ENCODE peak calls at places on chromosome 22, in four cellular contexts. X, U, A and C are unnamed samples.

GRCh38 chr22:26534166-26534855 is 22.0 kb upstream of the TFIP11 start:
- DNase-seq in U (no peak), A (no peak), X (no peak), C (no peak)

GRCh38 chr22:40400173-40400572 is 29.8 kb downstream of the SGSM3 start:
- DNase-seq in U (no peak), A (no peak), X (no peak), C (no peak)

GRCh38 chr22:19942886-19943664 is 1.5 kb upstream of the TXNRD2 start:
- DNase-seq in U (peak; percentile 51), X (no peak), A (peak; percentile 66), C (no peak)

GRCh38 chr22:32847067-32847491 is 45.6 kb downstream of the TIMP3 start:
- DNase-seq in A (peak; percentile 41), U (no peak), X (no peak), C (no peak)

GRCh38 chr22:19742160-19743066 is 18.2 kb upstream of the TBX1 start:
- DNase-seq in U (no peak), X (no peak), A (no peak), C (no peak)

GRCh38 chr22:22820626-22821025 is 67.0 kb upstream of the IGLL5 start:
- DNase-seq in U (no peak), X (peak; percentile 13), A (no peak), C (no peak)

GRCh38 chr22:36629320-36629719 is 74.2 kb downstream of the CACNG2 start:
- DNase-seq in X (no peak), A (no peak), U (no peak), C (no peak)

GRCh38 chr22:47038206-47038835 is 275.9 kb downstream of the TBC1D22A start:
- DNase-seq in X (no peak), A (no peak), U (no peak), C (no peak)

GRCh38 chr22:46073683-46074504 is 76.4 kb upstream of the PPARA start:
- DNase-seq in A (no peak), X (no peak), U (no peak), C (no peak)

GRCh38 chr22:20229916-20230775 is 38.0 kb downstream of the RTN4R start:
- DNase-seq in A (no peak), X (no peak), U (no peak), C (no peak)

GRCh38 chr22:26429458-26430238 is 588 bp downstream of the ASPHD2 start:
- DNase-seq in U (no peak), A (no peak), X (no peak), C (no peak)

GRCh38 chr22:44664149-44664548 is 37.9 kb upstream of the PRR5 start:
- DNase-seq in U (no peak), X (no peak), A (no peak), C (no peak)

GRCh38 chr22:47175761-47176359 is 413.4 kb downstream of the TBC1D22A start:
- DNase-seq in X (no peak), U (no peak), A (peak; percentile 15), C (no peak)

GRCh38 chr22:39297490-39298193 is 21.8 kb downstream of the RPL3 start:
- DNase-seq in A (no peak), X (peak; percentile 67), U (no peak), C (no peak)

GRCh38 chr22:42400811-42401547 is 31.2 kb downstream of the NFAM1 start:
- DNase-seq in X (no peak), U (no peak), A (no peak), C (no peak)
- TF ChIP-seq CTCF in X (no peak), U (no peak), A (no peak), C (no peak)

GRCh38 chr22:49820984-49821383 is 6.7 kb downstream of the BRD1 start:
- DNase-seq in X (no peak), U (no peak), A (no peak), C (no peak)
- H3K4me3 ChIP-seq in X (no peak overlapping the region), U (no peak overlapping the region), A (no peak overlapping the region), C (no peak overlapping the region)

DNA sequence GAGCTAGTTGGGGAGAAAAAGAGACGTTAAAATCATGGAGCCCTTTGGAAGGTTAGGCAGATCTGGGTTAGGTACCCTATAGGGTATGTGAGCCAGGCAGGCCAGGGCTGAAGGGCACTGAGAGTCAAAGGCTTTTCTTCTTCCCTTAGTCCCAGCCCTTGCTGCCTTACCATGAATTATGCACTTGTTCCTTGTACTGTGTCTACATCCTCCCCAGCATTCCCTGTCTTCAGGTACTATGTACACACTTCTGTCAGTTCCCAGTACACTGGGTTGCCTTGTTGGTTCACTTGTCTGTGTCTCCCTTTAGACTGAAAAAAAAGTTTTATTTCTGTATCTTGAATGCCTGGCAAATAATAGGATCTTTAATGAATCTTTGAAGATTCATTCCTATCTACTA is 16.9 kb downstream of the RNF185 start:
- DNase-seq in U (no peak), A (no peak), X (no peak), C (no peak)
- H3K27ac ChIP-seq in U (peak overlapping the region; percentile 52), A (no peak overlapping the region), X (no peak overlapping the region), C (peak overlapping the region; percentile 90)

GRCh38 chr22:27723150-27723549 is 78.4 kb downstream of the MN1 start:
- DNase-seq in U (no peak), X (no peak), A (no peak), C (no peak)
- TF ChIP-seq CTCF in U (peak; percentile 24), X (no peak), A (no peak), C (peak; percentile 17)

DNA sequence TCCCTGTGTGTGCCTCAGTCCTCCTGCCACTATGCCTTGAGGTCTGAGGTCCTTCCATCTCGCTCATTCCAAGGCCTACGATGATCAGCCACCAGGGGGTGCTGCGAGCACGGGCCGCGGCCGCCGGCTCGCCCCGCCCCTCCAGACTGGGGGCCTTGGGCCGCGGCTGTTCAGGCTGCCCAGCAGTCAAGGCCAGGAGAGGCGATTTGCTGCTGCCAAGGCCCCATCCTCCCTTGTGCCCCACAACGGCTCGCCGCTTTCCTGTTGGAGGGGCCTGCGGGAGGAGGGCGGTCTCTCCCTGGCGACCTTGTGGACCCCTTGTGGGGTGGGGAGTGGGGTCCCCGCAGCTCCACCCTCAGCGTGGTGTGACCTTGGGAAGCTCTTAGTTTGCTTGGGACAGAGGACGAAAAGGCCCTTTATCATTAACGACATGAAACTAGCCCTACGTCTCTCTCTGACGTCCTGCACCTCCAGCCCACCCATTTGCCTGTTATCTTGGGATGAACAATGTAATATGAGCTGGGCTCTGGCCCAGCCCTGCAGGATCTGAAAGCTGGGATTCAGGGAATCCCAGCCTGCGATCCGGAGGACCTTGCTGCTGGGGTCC is 5.4 kb upstream of the GALR3 start:
- DNase-seq in U (peak; percentile 68), X (peak; percentile 66), A (peak; percentile 90), C (no peak)
- H3K4me3 ChIP-seq in U (peak overlapping the region; percentile 29), X (peak overlapping the region; percentile 32), A (peak overlapping the region; percentile 38), C (peak overlapping the region; percentile 33)